ENCODE peak calls at places on chromosomes 11 and 22, in ten cellular contexts. One of them, this sample, is unnamed.

GRCh38 chr11:64123102-64123434 is 42.8 kb downstream of the MACROD1 start:
- DNase-seq in LHCN-M2: no peak
- DNase-seq in GM12891: no peak
- DNase-seq in HFFc6: no peak
- DNase-seq in NCI-H1092: peak
- DNase-seq in M059J: peak
- DNase-seq in AG10803: no peak
- DNase-seq in GM20000: no peak
- DNase-seq in HCT116: no peak
- DNase-seq in HTR-8/SVneo: no peak
- DNase-seq in this sample: no peak

GRCh38 chr11:76626921-76627391 is 43.6 kb downstream of the LRRC32 start:
- DNase-seq in NCI-H1092: no peak
- DNase-seq in AG10803: peak
- DNase-seq in HTR-8/SVneo: no peak
- DNase-seq in HCT116: no peak
- DNase-seq in M059J: peak
- DNase-seq in LHCN-M2: peak
- DNase-seq in GM12891: peak
- DNase-seq in HFFc6: peak
- DNase-seq in GM20000: peak
- DNase-seq in this sample: peak

GRCh38 chr22:37904572-37905533 is 1.2 kb upstream of the MICALL1 start:
- DNase-seq in HFFc6: peak
- DNase-seq in GM12891: no peak
- DNase-seq in NCI-H1092: no peak
- DNase-seq in HTR-8/SVneo: peak
- DNase-seq in LHCN-M2: peak
- DNase-seq in AG10803: peak
- DNase-seq in M059J: peak
- DNase-seq in HCT116: peak
- DNase-seq in GM20000: no peak
- DNase-seq in this sample: peak

GRCh38 chr11:122137081-122137793 is 21.2 kb upstream of the BLID start:
- DNase-seq in HFFc6: peak
- DNase-seq in NCI-H1092: no peak
- DNase-seq in GM12891: no peak
- DNase-seq in GM20000: no peak
- DNase-seq in AG10803: peak
- DNase-seq in LHCN-M2: peak
- DNase-seq in M059J: peak
- DNase-seq in HCT116: peak
- DNase-seq in HTR-8/SVneo: peak
- DNase-seq in this sample: peak

GRCh38 chr11:120562806-120563425 is 51.4 kb downstream of the GRIK4 start:
- DNase-seq in GM12891: no peak
- DNase-seq in HCT116: no peak
- DNase-seq in GM20000: no peak
- DNase-seq in M059J: no peak
- DNase-seq in NCI-H1092: no peak
- DNase-seq in LHCN-M2: peak
- DNase-seq in HFFc6: no peak
- DNase-seq in HTR-8/SVneo: no peak
- DNase-seq in AG10803: peak
- DNase-seq in this sample: no peak

GRCh38 chr11:48242501-48242900 is 2.4 kb upstream of the OR4X2 start:
- DNase-seq in AG10803: no peak
- DNase-seq in HFFc6: no peak
- DNase-seq in LHCN-M2: no peak
- DNase-seq in M059J: no peak
- DNase-seq in GM20000: no peak
- DNase-seq in NCI-H1092: no peak
- DNase-seq in GM12891: no peak
- DNase-seq in HTR-8/SVneo: no peak
- DNase-seq in HCT116: no peak
- DNase-seq in this sample: no peak

GRCh38 chr11:68655406-68655805 is 28.9 kb upstream of the GAL start:
- DNase-seq in LHCN-M2: no peak
- DNase-seq in AG10803: no peak
- DNase-seq in M059J: no peak
- DNase-seq in HFFc6: no peak
- DNase-seq in GM12891: no peak
- DNase-seq in HTR-8/SVneo: no peak
- DNase-seq in HCT116: no peak
- DNase-seq in NCI-H1092: no peak
- DNase-seq in GM20000: no peak
- DNase-seq in this sample: no peak

GRCh38 chr11:78201096-78201495 is 12.4 kb downstream of the USP35 start:
- DNase-seq in GM20000: no peak
- DNase-seq in HCT116: no peak
- DNase-seq in LHCN-M2: no peak
- DNase-seq in AG10803: no peak
- DNase-seq in HTR-8/SVneo: no peak
- DNase-seq in HFFc6: no peak
- DNase-seq in GM12891: no peak
- DNase-seq in NCI-H1092: no peak
- DNase-seq in M059J: no peak
- DNase-seq in this sample: no peak

GRCh38 chr11:69186316-69187266 is 30.9 kb downstream of the SMIM38 start:
- DNase-seq in M059J: no peak
- DNase-seq in HFFc6: no peak
- DNase-seq in HTR-8/SVneo: no peak
- DNase-seq in GM12891: no peak
- DNase-seq in AG10803: no peak
- DNase-seq in NCI-H1092: no peak
- DNase-seq in GM20000: no peak
- DNase-seq in HCT116: no peak
- DNase-seq in LHCN-M2: no peak
- DNase-seq in this sample: no peak

This sample was measured in HT1080.